ENCODE peak calls at places on chromosomes 1 and 21, in five cellular contexts. U is endothelial cell of umbilical vein, Q is K562, F is A549, D is H1. J is an unnamed sample.

GRCh38 chr1:20962576-20963258 is 175.6 kb upstream of the HP1BP3 start:
- DNase-seq in U (no peak), Q (no peak), F (no peak), D (no peak), J (no peak)

GRCh38 chr1:186958520-186958919 is 129.8 kb downstream of the PLA2G4A start:
- DNase-seq in U (no peak), Q (no peak), F (peak), D (no peak), J (peak)

GRCh38 chr1:22627331-22627730 is 9.1 kb upstream of the C1QA start:
- DNase-seq in U (no peak), Q (no peak), F (no peak), D (no peak), J (no peak)

GRCh38 chr1:23282967-23283366 is 61.1 kb downstream of the HNRNPR start:
- DNase-seq in U (peak), Q (no peak), F (peak), D (no peak), J (peak)

GRCh38 chr1:225318706-225319575 is 108.9 kb downstream of the LBR start:
- DNase-seq in U (peak), Q (peak), F (peak), D (no peak), J (peak)

GRCh38 chr21:37341254-37341960 is 25.2 kb upstream of the DYRK1A start:
- DNase-seq in U (peak), Q (no peak), F (no peak), D (no peak), J (no peak)

GRCh38 chr1:41380979-41381690 is 19.9 kb downstream of the FOXO6 start:
- DNase-seq in U (no peak), Q (peak), F (no peak), D (no peak), J (peak)

GRCh38 chr1:110631836-110632620 is 25.9 kb upstream of the KCNA2 start:
- DNase-seq in U (no peak), Q (no peak), F (no peak), D (no peak), J (no peak)

GRCh38 chr1:45230537-45230936 is 24.1 kb upstream of the ZSWIM5 start:
- DNase-seq in U (no peak), Q (no peak), F (no peak), D (no peak), J (no peak)

GRCh38 chr1:231278100-231278790 is 37.2 kb downstream of the GNPAT start:
- DNase-seq in U (peak), Q (no peak), F (no peak), D (no peak), J (no peak)

GRCh38 chr1:28313710-28314510 is 14.9 kb upstream of the MED18 start:
- DNase-seq in U (no peak), Q (peak), F (peak), D (no peak), J (peak)

GRCh38 chr1:226960944-226961765 is 21.1 kb downstream of the COQ8A start:
- DNase-seq in U (no peak), Q (no peak), F (no peak), D (no peak), J (no peak)

GRCh38 chr21:29168874-29169273 is 38.4 kb downstream of the MAP3K7CL start:
- DNase-seq in U (no peak), Q (no peak), F (peak), D (no peak), J (no peak)

GRCh38 chr1:77966291-77966690 is 12.6 kb downstream of the FUBP1 start:
- DNase-seq in U (no peak), Q (no peak), F (no peak), D (no peak), J (no peak)

GRCh38 chr1:175015243-175015642 is 8.0 kb downstream of the MRPS14 start:
- DNase-seq in U (no peak), Q (no peak), F (no peak), D (no peak), J (no peak)

GRCh38 chr1:230643887-230644286 is 1.6 kb downstream of the COG2 start:
- DNase-seq in U (no peak), Q (peak), F (peak), D (no peak), J (peak)

GRCh38 chr1:227320476-227320875 is 2.2 kb upstream of the CDC42BPA start:
- DNase-seq in U (no peak), Q (no peak), F (no peak), D (no peak), J (no peak)

GRCh38 chr1:235533476-235534168 is 29.4 kb upstream of the B3GALNT2 start:
- DNase-seq in U (no peak), Q (no peak), F (no peak), D (no peak), J (no peak)

GRCh38 chr1:227893696-227894305 is 53.9 kb downstream of the WNT9A start:
- DNase-seq in U (no peak), Q (no peak), F (no peak), D (no peak), J (no peak)

GRCh38 chr21:31730687-31731111 is 1.2 kb downstream of the SCAF4 start:
- DNase-seq in U (peak), Q (peak), F (peak), D (peak), J (peak)

GRCh38 chr21:33286600-33287456 is 20.7 kb downstream of the IL10RB start:
- DNase-seq in U (peak), Q (no peak), F (peak), D (no peak), J (no peak)

GRCh38 chr21:45554477-45555175 is 12.4 kb upstream of the SLC19A1 start:
- DNase-seq in U (peak), Q (peak), F (peak), D (no peak), J (peak)

DNA sequence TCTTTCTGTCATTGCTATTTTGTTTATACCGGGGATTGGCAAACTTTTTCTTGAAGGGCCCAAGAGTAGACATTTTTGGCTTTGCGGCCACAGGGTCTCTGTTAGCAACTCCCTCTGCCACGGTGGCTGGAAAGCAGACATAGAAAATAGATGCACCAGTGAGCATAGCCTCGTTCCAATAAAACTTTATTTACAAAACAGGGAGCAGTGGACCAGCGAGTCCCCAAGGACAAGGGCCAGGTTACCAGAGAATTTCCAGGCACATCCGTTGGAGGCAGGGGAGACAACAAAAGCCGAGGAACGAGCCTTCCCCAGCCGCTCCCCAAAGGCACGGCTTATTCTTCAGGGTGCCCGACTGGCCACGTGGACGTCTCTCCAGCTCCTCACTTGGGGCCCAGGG is 26.5 kb downstream of the FAAP20 start:
- DNase-seq in U (no peak), Q (no peak), F (no peak), D (no peak), J (no peak)
- TF ChIP-seq POLR2A in U (no peak), Q (no peak), F (no peak), D (no peak), J (no peak)

DNA sequence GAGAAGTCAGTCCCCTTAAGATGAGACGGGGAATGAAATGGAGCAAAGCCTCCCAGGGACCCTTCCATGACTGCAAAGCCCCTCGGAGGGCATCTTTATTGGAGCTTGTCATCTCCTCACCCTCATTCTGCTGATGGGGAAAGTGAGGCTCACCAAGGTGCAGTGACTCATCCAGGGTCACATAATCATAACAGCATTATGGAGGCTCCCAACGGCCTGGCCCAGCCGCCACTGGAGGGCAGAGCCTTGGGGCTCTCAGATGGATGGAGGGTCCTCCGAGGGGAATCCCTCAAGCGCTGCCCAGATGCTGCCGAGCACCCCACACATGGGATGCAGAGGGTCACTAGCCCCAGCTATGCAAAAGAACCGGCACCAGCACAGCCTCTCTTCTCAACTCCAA is 18.9 kb downstream of the IFFO2 start:
- DNase-seq in U (no peak), Q (no peak), F (no peak), D (no peak), J (no peak)
- TF ChIP-seq MAX in U (no peak), Q (no peak), F (no peak), D (no peak), J (no peak)

GRCh38 chr1:3226191-3226590 is 157.2 kb downstream of the PRDM16 start:
- DNase-seq in U (no peak), Q (no peak), F (no peak), D (no peak), J (no peak)

GRCh38 chr1:3227372-3227704 is 158.3 kb downstream of the PRDM16 start:
- DNase-seq in U (no peak), Q (no peak), F (no peak), D (no peak), J (no peak)

GRCh38 chr1:3229081-3229725 is 160.2 kb downstream of the PRDM16 start:
- DNase-seq in U (no peak), Q (no peak), F (no peak), D (no peak), J (no peak)

GRCh38 chr1:3225668-3226067 is 156.7 kb downstream of the PRDM16 start:
- DNase-seq in U (no peak), Q (no peak), F (no peak), D (no peak), J (no peak)

DNA sequence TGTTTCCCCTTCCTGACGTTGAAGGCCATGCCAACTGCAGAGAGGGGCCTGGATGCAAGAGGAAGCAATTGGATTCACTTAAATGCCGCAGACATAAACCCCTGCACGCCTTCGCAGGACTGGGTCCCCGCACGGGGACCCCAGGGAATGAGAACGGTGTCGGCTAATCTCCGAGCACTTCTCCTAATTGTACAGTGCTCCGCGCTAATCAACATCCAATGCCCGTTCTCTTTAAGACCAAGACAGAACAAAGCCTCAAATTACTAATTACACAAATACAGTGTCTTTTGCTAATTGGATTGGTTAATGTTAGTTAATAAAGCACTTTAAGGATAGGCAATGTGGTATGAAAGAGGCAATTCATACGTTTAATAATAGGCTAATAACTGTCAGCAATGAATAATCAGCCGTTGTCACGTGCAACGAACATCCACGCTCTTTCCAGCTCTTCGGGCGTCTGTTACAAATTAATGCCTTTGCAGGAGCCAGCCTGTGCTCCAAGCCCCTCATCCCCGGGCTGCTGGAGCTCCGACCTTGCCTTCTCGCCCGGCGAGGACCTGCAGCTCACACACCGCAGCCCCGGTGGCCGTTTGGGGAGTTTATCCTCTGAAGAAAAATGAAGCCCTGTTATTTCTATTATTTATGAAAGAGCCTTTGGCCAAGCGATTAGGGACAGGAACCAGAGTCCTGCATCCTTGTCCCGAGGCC is 157.8 kb downstream of the PRDM16 start:
- DNase-seq in U (no peak), Q (no peak), F (no peak), D (no peak), J (no peak)
- TF ChIP-seq CTCF in U (no peak), Q (no peak), F (no peak), D (no peak), J (no peak)

GRCh38 chr1:232630047-232630893 is at the start of gene SIPA1L2:
- DNase-seq in U (peak), Q (peak), F (peak), D (peak), J (peak)
- TF ChIP-seq POLR2A in U (no peak), Q (no peak), F (peak), D (no peak), J (no peak)

GRCh38 chr1:6481820-6482471 is 9.5 kb downstream of the PLEKHG5 start:
- DNase-seq in U (no peak), Q (no peak), F (no peak), D (no peak), J (no peak)

GRCh38 chr1:6483761-6484117 is 7.7 kb downstream of the PLEKHG5 start:
- DNase-seq in U (no peak), Q (no peak), F (no peak), D (no peak), J (no peak)

GRCh38 chr1:6484826-6485139 is 6.7 kb downstream of the PLEKHG5 start:
- DNase-seq in U (peak), Q (no peak), F (no peak), D (no peak), J (no peak)

GRCh38 chr1:6485140-6485936 is 6.1 kb downstream of the PLEKHG5 start:
- DNase-seq in U (peak), Q (no peak), F (no peak), D (no peak), J (no peak)

DNA sequence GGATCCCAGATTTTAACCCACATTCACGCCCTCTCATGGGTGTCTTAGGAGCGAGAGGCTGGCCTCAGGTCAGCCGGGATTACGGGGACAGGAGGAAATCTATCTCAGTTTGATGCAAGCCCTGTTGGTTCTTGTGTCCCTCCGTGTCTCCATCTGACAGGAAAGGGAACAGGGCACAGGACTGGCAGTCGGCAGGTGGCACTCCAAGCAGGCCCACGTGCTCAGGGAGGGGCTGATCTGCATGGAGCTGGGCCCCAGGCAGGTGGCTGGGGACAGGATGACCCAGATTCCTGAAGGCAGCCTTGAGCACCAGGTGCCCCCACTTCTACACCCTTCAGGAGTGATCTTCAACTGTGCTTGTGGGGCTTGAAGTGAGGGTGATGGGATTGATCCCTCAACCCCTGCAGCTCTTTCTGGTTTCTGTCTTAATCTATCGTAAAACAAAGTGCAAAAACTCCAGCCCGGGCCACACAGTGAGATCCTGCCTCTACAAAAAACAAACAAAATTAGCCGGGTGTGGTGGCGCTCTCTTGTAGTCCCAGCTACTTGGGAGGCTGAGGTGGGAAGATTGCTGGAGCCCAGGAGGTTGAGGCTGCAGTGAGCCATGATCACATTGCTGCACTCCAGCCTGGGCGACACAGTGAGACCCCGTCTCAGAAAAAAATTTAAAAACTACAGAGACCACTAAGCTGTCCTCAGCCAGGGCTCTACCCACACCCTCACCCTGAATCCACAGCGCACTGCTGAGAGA is 8.3 kb downstream of the PLEKHG5 start:
- DNase-seq in U (no peak), Q (no peak), F (no peak), D (no peak), J (no peak)
- TF ChIP-seq MAX in U (no peak), Q (no peak), F (no peak), D (no peak), J (no peak)

GRCh38 chr1:99945174-99945573 is 24.6 kb upstream of the SLC35A3 start:
- DNase-seq in U (no peak), Q (no peak), F (no peak), D (no peak), J (no peak)

GRCh38 chr1:99955375-99955774 is 14.4 kb upstream of the SLC35A3 start:
- DNase-seq in U (no peak), Q (no peak), F (no peak), D (no peak), J (no peak)

GRCh38 chr1:99952522-99952921 is 17.3 kb upstream of the SLC35A3 start:
- DNase-seq in U (no peak), Q (no peak), F (no peak), D (no peak), J (no peak)

DNA sequence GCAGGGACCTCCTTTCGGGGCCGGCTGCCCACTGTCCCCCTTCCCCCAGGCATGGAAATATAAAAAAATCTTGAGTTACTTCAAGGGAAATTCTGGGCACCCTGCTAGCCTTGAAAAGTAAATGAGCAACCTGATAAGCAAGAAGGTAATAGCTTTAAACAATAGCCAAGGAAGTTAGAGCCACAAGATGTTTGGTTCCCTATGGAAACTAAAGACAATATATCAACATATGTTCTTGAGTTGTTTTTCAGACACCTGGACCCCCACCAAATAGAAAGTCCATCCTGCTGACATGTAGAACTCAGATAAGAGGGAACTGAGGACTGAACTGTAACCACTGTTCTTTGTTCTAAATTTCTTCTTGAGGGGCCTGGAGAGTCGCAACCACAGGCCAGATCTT is 19.3 kb upstream of the SLC35A3 start:
- DNase-seq in U (peak), Q (no peak), F (no peak), D (no peak), J (no peak)
- TF ChIP-seq CTCF in U (no peak), Q (no peak), F (no peak), D (no peak), J (no peak)